ENCODE peak calls at places on chromosomes 1 and 21, in five cellular contexts. M is fibroblast of lung, K is caudate nucleus, F is tibial artery, V is H9. E is an unnamed sample.

GRCh38 chr1:37036667-37037053 is 2.3 kb upstream of the GRIK3 start:
- DNase-seq in M (no peak), K (no peak), F (no peak), V (no peak), E (no peak)

GRCh38 chr1:224182866-224183590 is at the start of gene DEGS1:
- DNase-seq in M (peak), K (peak), F (peak), V (peak), E (peak)

GRCh38 chr1:11318982-11319381 is 46.0 kb downstream of the UBIAD1 start:
- DNase-seq in M (no peak), K (no peak), F (no peak), V (peak), E (no peak)

GRCh38 chr1:171403396-171403795 is 81.9 kb upstream of the PRRC2C start:
- DNase-seq in M (peak), K (no peak), F (no peak), V (peak), E (no peak)

GRCh38 chr1:115656461-115657077 is 14.8 kb downstream of the VANGL1 start:
- DNase-seq in M (no peak), K (no peak), F (no peak), V (no peak), E (no peak)

GRCh38 chr1:115529216-115529897 is 112.4 kb upstream of the VANGL1 start:
- DNase-seq in M (no peak), K (no peak), F (no peak), V (no peak), E (no peak)

GRCh38 chr1:147496571-147496970 is 44.7 kb upstream of the BCL9 start:
- DNase-seq in M (peak), K (no peak), F (no peak), V (peak), E (no peak)

GRCh38 chr1:41009466-41009865 is 12.1 kb downstream of the SLFNL1 start:
- DNase-seq in M (peak), K (no peak), F (peak), V (no peak), E (no peak)

GRCh38 chr1:37083551-37084119 is 49.3 kb upstream of the GRIK3 start:
- DNase-seq in M (no peak), K (no peak), F (no peak), V (no peak), E (no peak)

GRCh38 chr1:35243681-35244080 is 24.8 kb upstream of the ZMYM4 start:
- DNase-seq in M (no peak), K (no peak), F (no peak), V (no peak), E (no peak)

GRCh38 chr1:59360170-59360569 is 63.3 kb downstream of the FGGY start:
- DNase-seq in M (peak), K (no peak), F (no peak), V (no peak), E (no peak)

GRCh38 chr1:153617677-153618076 is 1.6 kb upstream of the S100A14 start:
- DNase-seq in M (no peak), K (no peak), F (peak), V (peak), E (peak)

GRCh38 chr1:108041360-108042143 is 76.6 kb upstream of the VAV3 start:
- DNase-seq in M (peak), K (no peak), F (no peak), V (no peak), E (peak)

GRCh38 chr1:208475951-208476824 is 232.0 kb upstream of the PLXNA2 start:
- DNase-seq in M (peak), K (no peak), F (no peak), V (peak), E (no peak)

GRCh38 chr21:36976882-36977651 is 10.6 kb upstream of the HLCS start:
- DNase-seq in M (peak), K (no peak), F (no peak), V (peak), E (peak)

GRCh38 chr1:230857077-230857476 is 11.2 kb downstream of the C1orf198 start:
- DNase-seq in M (peak), K (peak), F (peak), V (no peak), E (no peak)

GRCh38 chr1:158706096-158706495 is 5.6 kb upstream of the OR6K2 start:
- DNase-seq in M (no peak), K (no peak), F (no peak), V (no peak), E (no peak)

GRCh38 chr1:24643362-24644346 is 552 bp downstream of the SRRM1 start:
- DNase-seq in M (peak), K (no peak), F (no peak), V (no peak), E (no peak)

GRCh38 chr1:64183985-64184440 is 19.4 kb upstream of the UBE2U start:
- DNase-seq in M (peak), K (no peak), F (no peak), V (no peak), E (no peak)

GRCh38 chr1:26597629-26598039 is 68.1 kb downstream of the RPS6KA1 start:
- DNase-seq in M (peak), K (no peak), F (no peak), V (no peak), E (peak)

GRCh38 chr1:212237651-212238050 is 47.6 kb upstream of the PPP2R5A start:
- DNase-seq in M (no peak), K (no peak), F (no peak), V (no peak), E (peak)

GRCh38 chr1:223730471-223730870 is 18.1 kb downstream of the CAPN2 start:
- DNase-seq in M (no peak), K (no peak), F (no peak), V (no peak), E (no peak)

GRCh38 chr1:148315081-148315811 is 163.2 kb upstream of the NBPF11 start:
- DNase-seq in M (peak), K (no peak), F (no peak), V (no peak), E (no peak)

GRCh38 chr1:17214876-17215544 is 10.1 kb downstream of the PADI1 start:
- DNase-seq in M (no peak), K (no peak), F (no peak), V (no peak), E (no peak)

GRCh38 chr1:17287377-17287776 is 20.6 kb upstream of the PADI4 start:
- DNase-seq in M (peak), K (no peak), F (no peak), V (no peak), E (no peak)

GRCh38 chr1:42003433-42003832 is 84.7 kb upstream of the HIVEP3 start:
- DNase-seq in M (no peak), K (no peak), F (no peak), V (no peak), E (no peak)

GRCh38 chr1:201930137-201930536 is 16.2 kb downstream of the LMOD1 start:
- DNase-seq in M (no peak), K (no peak), F (no peak), V (no peak), E (no peak)

GRCh38 chr1:230744382-230744781 is 2.8 kb upstream of the CAPN9 start:
- DNase-seq in M (peak), K (no peak), F (no peak), V (no peak), E (no peak)

GRCh38 chr1:41664861-41665640 is 180.6 kb upstream of the EDN2 start:
- DNase-seq in M (peak), K (no peak), F (no peak), V (peak), E (no peak)

GRCh38 chr1:198531891-198532290 is 8.6 kb downstream of the ATP6V1G3 start:
- DNase-seq in M (no peak), K (no peak), F (no peak), V (no peak), E (no peak)

GRCh38 chr1:1144122-1144842 is 28.4 kb upstream of the C1orf159 start:
- DNase-seq in M (no peak), K (no peak), F (no peak), V (peak), E (peak)

GRCh38 chr1:163069142-163069541 is at the start of gene RGS4:
- DNase-seq in M (peak), K (no peak), F (peak), V (peak), E (no peak)

GRCh38 chr1:17230106-17230505 is 18.8 kb upstream of the PADI3 start:
- DNase-seq in M (no peak), K (no peak), F (no peak), V (no peak), E (no peak)

GRCh38 chr1:22922640-22923039 is 50.0 kb downstream of the LACTBL1 start:
- DNase-seq in M (peak), K (no peak), F (no peak), V (no peak), E (no peak)

GRCh38 chr21:43020771-43021170 is 46.4 kb downstream of the PKNOX1 start:
- DNase-seq in M (no peak), K (no peak), F (no peak), V (no peak), E (no peak)